ENCODE peak calls at places on chromosomes 7 and 10, in six cellular contexts. S, R, V, O, L and F are unnamed samples.
A peak's percentile ranks its signal among the peaks of the same experiment; 100 is the strongest.

GRCh38 chr10:20953120-20953519 is 56.0 kb upstream of the NEBL start:
- DNase-seq in R (no peak), O (no peak), L (no peak), S (no peak), V (no peak), F (no peak)

GRCh38 chr7:130037703-130038102 is 13.5 kb downstream of the ZC3HC1 start:
- DNase-seq in O (peak; percentile 27), V (no peak), L (peak; percentile 43), S (no peak), R (peak; percentile 36), F (no peak)

GRCh38 chr7:44539669-44540516 is 1.2 kb downstream of the NPC1L1 start:
- DNase-seq in L (no peak), R (no peak), S (no peak), O (no peak), V (no peak), F (no peak)

GRCh38 chr10:128263891-128264688 is 137.9 kb upstream of the MKI67 start:
- DNase-seq in L (peak; percentile 61), S (peak; percentile 9), V (peak; percentile 8), R (peak; percentile 61), O (peak; percentile 68), F (peak; percentile 41)

GRCh38 chr7:93043393-93043985 is 74.3 kb downstream of the SAMD9 start:
- DNase-seq in R (no peak), L (no peak), S (peak; percentile 50), O (peak; percentile 84), V (no peak), F (no peak)

GRCh38 chr10:7400068-7400824 is 10.6 kb downstream of the SFMBT2 start:
- DNase-seq in O (no peak), V (no peak), L (no peak), S (no peak), R (no peak), F (no peak)

GRCh38 chr10:75708060-75708459 is 276.6 kb downstream of the LRMDA start:
- DNase-seq in V (no peak), O (no peak), S (no peak), R (no peak), L (no peak), F (no peak)

GRCh38 chr7:41617987-41618386 is 84.9 kb downstream of the INHBA start:
- DNase-seq in R (no peak), O (no peak), V (no peak), L (no peak), S (no peak), F (no peak)

GRCh38 chr7:78792006-78792405 is 661.5 kb downstream of the MAGI2 start:
- DNase-seq in L (no peak), R (no peak), V (no peak), O (no peak), S (no peak), F (no peak)

GRCh38 chr7:101795461-101795860 is 22.0 kb upstream of the CUX1 start:
- DNase-seq in S (no peak), L (no peak), O (no peak), R (no peak), V (no peak), F (no peak)

GRCh38 chr10:112711366-112711765 is 238.7 kb upstream of the TCF7L2 start:
- DNase-seq in O (no peak), R (no peak), L (no peak), S (no peak), V (no peak), F (no peak)

GRCh38 chr7:158944195-158944594 is 87.8 kb downstream of the DYNC2I1 start:
- DNase-seq in O (no peak), S (no peak), R (no peak), L (no peak), V (no peak), F (no peak)

GRCh38 chr10:130137077-130137448 is 872 bp downstream of the GLRX3 start:
- DNase-seq in L (peak; percentile 51), S (no peak), R (peak; percentile 51), O (peak; percentile 46), V (no peak), F (peak; percentile 7)

GRCh38 chr7:47327698-47328391 is 254.1 kb downstream of the TNS3 start:
- DNase-seq in O (peak; percentile 90), S (no peak), L (no peak), R (peak; percentile 40), V (no peak), F (peak; percentile 4)

GRCh38 chr7:143514995-143515735 is 37.5 kb downstream of the TAS2R41 start:
- DNase-seq in O (no peak), S (no peak), V (no peak), L (no peak), R (no peak), F (no peak)

GRCh38 chr7:832292-832967 is at the start of gene SUN1:
- DNase-seq in L (peak; percentile 72), V (peak; percentile 53), S (no peak), R (peak; percentile 90), O (peak; percentile 72), F (no peak)

GRCh38 chr7:6284461-6285360 is 12.3 kb upstream of the CYTH3 start:
- DNase-seq in L (no peak), S (no peak), V (no peak), O (no peak), R (peak; percentile 58), F (no peak)

GRCh38 chr10:5897504-5897903 is 7.5 kb downstream of the FBH1 start:
- DNase-seq in S (no peak), R (no peak), L (no peak), V (no peak), O (no peak), F (no peak)

GRCh38 chr10:88080213-88080612 is 216.8 kb downstream of the PTEN start:
- DNase-seq in O (no peak), V (no peak), R (peak; percentile 84), L (peak; percentile 80), S (no peak), F (no peak)

GRCh38 chr10:111295788-111296187 is 219.0 kb downstream of the ADRA2A start:
- DNase-seq in V (no peak), R (no peak), L (no peak), O (no peak), S (no peak), F (no peak)

GRCh38 chr7:77258593-77258992 is 59.0 kb upstream of the FGL2 start:
- DNase-seq in L (no peak), O (no peak), R (no peak), S (no peak), V (no peak), F (no peak)

GRCh38 chr10:27625452-27626345 is 119.9 kb downstream of the MKX start:
- DNase-seq in R (no peak), V (no peak), L (no peak), S (no peak), O (no peak), F (no peak)

GRCh38 chr7:1412322-1413261 is 46.7 kb downstream of the MICALL2 start:
- DNase-seq in R (peak; percentile 99), S (peak; percentile 39), L (peak; percentile 93), O (peak; percentile 87), V (peak; percentile 78), F (peak; percentile 27)